ENCODE peak calls at places on chromosomes 12 and 14, in six cellular contexts. I, Q, Z, O, B and D are unnamed samples.

GRCh38 chr12:56679834-56680575 is 8.1 kb downstream of the PTGES3 start:
- DNase-seq in I (no peak), Q (peak; percentile 15), Z (no peak), O (no peak), B (peak; percentile 13), D (no peak)

GRCh38 chr14:98348505-98348904 is 923.5 kb downstream of the BCL11B start:
- DNase-seq in I (no peak), Q (no peak), Z (no peak), O (no peak), B (no peak), D (no peak)

GRCh38 chr14:93120522-93120921 is 4.8 kb upstream of the ITPK1 start:
- DNase-seq in I (no peak), Q (no peak), Z (no peak), O (no peak), B (no peak), D (no peak)

GRCh38 chr12:94152292-94153083 is 4.1 kb downstream of the PLXNC1 start:
- DNase-seq in I (no peak), Q (no peak), Z (no peak), O (no peak), B (no peak), D (no peak)

GRCh38 chr12:57738661-57739237 is at the start of gene AGAP2:
- DNase-seq in I (no peak), Q (no peak), Z (no peak), O (no peak), B (no peak), D (no peak)

GRCh38 chr14:81831128-81831815 is 297.6 kb upstream of the SEL1L start:
- DNase-seq in I (no peak), Q (no peak), Z (no peak), O (peak; percentile 61), B (no peak), D (no peak)

GRCh38 chr14:21534576-21534975 is 8.4 kb upstream of the SALL2 start:
- DNase-seq in I (no peak), Q (no peak), Z (no peak), O (no peak), B (no peak), D (no peak)

GRCh38 chr12:98188649-98189048 is 326.7 kb upstream of the TMPO start:
- DNase-seq in I (no peak), Q (no peak), Z (no peak), O (no peak), B (no peak), D (no peak)

GRCh38 chr14:50791201-50791600 is 39.8 kb downstream of the NIN start:
- DNase-seq in I (no peak), Q (no peak), Z (no peak), O (no peak), B (no peak), D (no peak)

GRCh38 chr12:12915654-12916053 is 24.3 kb downstream of the GPRC5A start:
- DNase-seq in I (no peak), Q (no peak), Z (no peak), O (no peak), B (no peak), D (no peak)

GRCh38 chr12:32780111-32780510 is 24.4 kb upstream of the YARS2 start:
- DNase-seq in I (no peak), Q (no peak), Z (no peak), O (no peak), B (no peak), D (no peak)

GRCh38 chr12:18281941-18282340 is 20.6 kb downstream of the PIK3C2G start:
- DNase-seq in I (no peak), Q (no peak), Z (no peak), O (no peak), B (no peak), D (no peak)

GRCh38 chr14:96168581-96168980 is 36.1 kb upstream of the BDKRB2 start:
- DNase-seq in I (no peak), Q (no peak), Z (no peak), O (no peak), B (no peak), D (no peak)